ENCODE peak calls at places on chromosomes 12 and 14, in seven cellular contexts. P, F, E, W, O, Q and Z are unnamed samples.

GRCh38 chr12:128829870-128830504 is 6.2 kb upstream of the SLC15A4 start:
- DNase-seq in F (peak), E (peak), P (no peak), Q (no peak), W (no peak), O (no peak), Z (no peak)

GRCh38 chr12:55996201-55996714 is 818 bp upstream of the SUOX start:
- DNase-seq in W (no peak), Q (peak), E (peak), P (no peak), F (peak), O (peak), Z (no peak)

GRCh38 chr12:31589896-31590729 is 823 bp downstream of the DENND5B start:
- DNase-seq in F (peak), O (peak), P (no peak), E (peak), W (no peak), Q (peak), Z (no peak)

GRCh38 chr12:5548152-5548933 is 116.4 kb downstream of the NTF3 start:
- DNase-seq in W (no peak), F (no peak), P (no peak), Q (no peak), O (no peak), E (no peak), Z (no peak)

GRCh38 chr12:2354151-2354991 is 301.6 kb downstream of the CACNA1C start:
- DNase-seq in E (peak), O (no peak), W (no peak), F (peak), Q (peak), P (no peak), Z (no peak)

GRCh38 chr14:92607702-92608429 is 94.3 kb downstream of the RIN3 start:
- DNase-seq in P (no peak), F (no peak), Q (no peak), O (peak), W (peak), E (no peak), Z (peak)

GRCh38 chr12:62720661-62721330 is 214.2 kb downstream of the PPM1H start:
- DNase-seq in Q (no peak), E (no peak), F (no peak), P (no peak), O (peak), W (no peak), Z (peak)

GRCh38 chr12:62846506-62846905 is 88.4 kb downstream of the PPM1H start:
- DNase-seq in Q (no peak), P (no peak), F (no peak), W (no peak), O (peak), E (no peak), Z (no peak)

GRCh38 chr14:28297559-28297958 is 469.0 kb upstream of the FOXG1 start:
- DNase-seq in F (no peak), W (no peak), E (no peak), O (no peak), Q (no peak), P (no peak), Z (no peak)

GRCh38 chr12:51755251-51755650 is 93.3 kb downstream of the FIGNL2 start:
- DNase-seq in Q (no peak), W (no peak), E (no peak), P (no peak), F (no peak), O (no peak), Z (no peak)

GRCh38 chr12:7130791-7131501 is 775 bp downstream of the CLSTN3 start:
- DNase-seq in E (peak), F (peak), O (peak), Q (peak), W (no peak), P (no peak), Z (no peak)
- H3K4me3 ChIP-seq in E (peak), F (peak), O (peak), Q (peak), W (peak), P (peak), Z (peak)

GRCh38 chr14:99795046-99795445 is 1.8 kb downstream of the EML1 start:
- DNase-seq in O (no peak), P (no peak), F (no peak), W (no peak), Q (no peak), E (no peak), Z (no peak)

GRCh38 chr14:99791476-99792283 is 1.5 kb upstream of the EML1 start:
- DNase-seq in O (no peak), P (no peak), F (no peak), Q (no peak), E (no peak), W (no peak), Z (no peak)

GRCh38 chr14:99792551-99793212 is 531 bp upstream of the EML1 start:
- DNase-seq in Q (no peak), E (no peak), O (peak), W (no peak), P (no peak), F (no peak), Z (no peak)

GRCh38 chr14:99794156-99794780 is 1.1 kb downstream of the EML1 start:
- DNase-seq in F (no peak), O (no peak), E (no peak), Q (no peak), P (no peak), W (no peak), Z (no peak)

GRCh38 chr14:99793213-99794155 is at the start of gene EML1:
- DNase-seq in F (peak), O (peak), Q (peak), P (peak), W (no peak), E (peak), Z (no peak)
- TF ChIP-seq CTCF in F (no peak), O (peak), Q (no peak), P (no peak), W (no peak), E (no peak), Z (no peak)

DNA sequence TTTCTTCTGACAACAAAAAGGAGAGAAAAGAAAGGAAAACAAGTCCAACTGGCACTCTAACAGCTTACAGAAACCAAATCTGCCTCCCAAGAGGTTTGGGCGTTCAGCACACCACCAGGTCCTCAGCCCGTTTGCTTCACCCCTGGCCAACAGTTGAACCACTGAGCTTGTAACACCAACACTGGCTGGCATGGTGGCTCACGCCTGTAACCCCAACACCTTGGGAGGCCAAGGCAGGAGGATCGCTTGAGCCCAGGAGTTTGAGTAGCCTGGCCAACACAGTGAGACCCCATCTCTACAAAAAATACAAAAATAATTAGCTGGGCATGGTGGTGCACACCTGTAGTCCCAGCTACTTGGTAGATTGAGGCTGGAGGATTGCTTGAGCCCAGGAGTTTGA is 19.4 kb downstream of the CCDC88C start:
- DNase-seq in F (no peak), Q (no peak), W (no peak), P (no peak), O (no peak), E (no peak), Z (no peak)
- H3K4me3 ChIP-seq in F (peak), Q (no peak), W (no peak), P (no peak), O (no peak), E (peak), Z (no peak)

GRCh38 chr12:96033549-96034389 is 1.6 kb downstream of the LTA4H start:
- DNase-seq in P (no peak), W (no peak), Q (no peak), E (peak), O (no peak), F (no peak), Z (no peak)

GRCh38 chr12:96036765-96037455 is 1.5 kb upstream of the LTA4H start:
- DNase-seq in P (no peak), E (no peak), Q (no peak), W (no peak), F (no peak), O (peak), Z (no peak)

GRCh38 chr12:96040305-96041133 is 5.1 kb upstream of the LTA4H start:
- DNase-seq in P (no peak), F (no peak), E (no peak), W (no peak), Q (no peak), O (no peak), Z (no peak)

GRCh38 chr12:96034631-96035282 is 630 bp downstream of the LTA4H start:
- DNase-seq in Q (peak), E (peak), F (no peak), O (peak), P (no peak), W (no peak), Z (no peak)

DNA sequence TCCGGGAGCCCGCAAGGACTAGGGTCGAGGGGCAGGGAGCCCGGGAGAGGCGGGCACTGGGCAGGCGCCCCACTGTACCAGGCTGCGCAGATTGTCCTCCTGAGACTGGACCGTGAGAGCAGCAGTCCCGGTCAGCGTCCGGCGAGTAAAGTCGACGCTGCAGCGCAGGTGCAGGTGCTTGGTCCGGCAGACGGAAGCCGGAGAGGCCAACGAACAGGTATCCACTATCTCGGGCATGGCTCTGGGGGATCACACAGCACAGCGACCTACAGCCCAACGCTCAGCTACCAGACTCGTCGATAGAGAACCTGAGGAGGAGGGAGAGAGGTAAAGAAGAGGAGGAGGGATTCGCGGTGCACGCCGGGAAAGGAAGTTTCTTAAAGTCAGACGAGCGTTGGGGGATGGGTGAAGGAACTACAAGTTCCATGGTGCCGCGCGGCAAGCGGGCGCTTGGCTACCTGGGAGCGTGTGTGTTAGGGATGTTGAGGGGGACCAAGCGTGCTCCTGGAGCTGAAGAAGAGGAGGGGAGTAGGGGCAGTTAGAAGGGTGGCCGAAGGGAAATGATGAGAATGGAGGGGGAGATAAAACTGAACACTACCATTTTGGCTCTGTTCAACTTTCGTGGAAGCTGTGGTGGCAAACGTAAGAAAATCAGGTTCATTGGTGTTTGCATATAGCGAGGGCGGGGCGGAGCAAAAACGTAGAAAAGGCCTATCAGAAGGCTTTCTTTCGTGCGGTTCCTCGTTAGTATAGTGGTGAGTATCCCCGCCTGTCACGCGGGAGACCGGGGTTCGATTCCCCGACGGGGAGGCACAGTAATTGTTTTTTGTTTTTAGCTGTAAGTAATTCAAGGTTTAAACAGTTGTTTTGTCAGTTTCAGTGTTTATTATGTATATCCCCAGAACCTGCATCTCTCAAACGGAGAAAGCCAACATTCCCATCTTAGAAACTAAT is at the start of gene LTA4H:
- DNase-seq in Q (peak), W (peak), E (peak), F (peak), O (peak), P (peak), Z (peak)
- TF ChIP-seq CTCF in Q (no peak), W (no peak), E (no peak), F (no peak), O (no peak), P (no peak), Z (no peak)

GRCh38 chr14:45531022-45531421 is 278.0 kb upstream of the MIS18BP1 start:
- DNase-seq in P (no peak), F (no peak), W (no peak), O (no peak), E (no peak), Q (no peak), Z (no peak)
- H3K4me3 ChIP-seq in P (no peak), F (no peak), W (no peak), O (no peak), E (no peak), Q (no peak), Z (no peak)

GRCh38 chr14:78197088-78197487 is 26.9 kb downstream of the NRXN3 start:
- DNase-seq in O (no peak), P (no peak), Q (no peak), F (no peak), E (no peak), W (no peak), Z (no peak)
- TF ChIP-seq CTCF in O (no peak), P (no peak), Q (no peak), F (no peak), E (no peak), W (no peak), Z (no peak)

DNA sequence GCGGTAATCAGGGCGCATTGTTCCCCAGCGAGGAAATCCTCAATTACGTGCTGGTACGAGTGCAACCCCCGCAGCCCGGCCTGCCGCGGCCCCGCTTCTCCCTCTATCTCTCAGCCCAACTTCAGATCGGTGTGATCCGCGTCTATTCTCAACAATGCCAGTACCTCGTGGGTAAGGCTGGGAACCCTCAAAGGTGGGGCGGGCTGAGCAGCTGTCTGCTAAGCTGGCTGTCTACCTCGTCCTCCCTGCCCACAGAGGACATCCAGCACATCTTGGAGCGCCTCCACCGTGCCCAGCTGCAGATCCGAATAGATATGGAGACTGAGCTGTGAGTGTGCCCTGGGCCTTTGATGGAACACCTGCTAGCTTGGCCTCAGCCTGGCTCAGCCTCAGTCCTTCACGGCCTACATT is 996 bp downstream of the REC8 start:
- DNase-seq in P (no peak), E (no peak), W (no peak), Q (no peak), F (no peak), O (no peak), Z (no peak)
- H3K4me3 ChIP-seq in P (peak), E (no peak), W (no peak), Q (no peak), F (peak), O (no peak), Z (peak)